ENCODE peak calls at places on chromosomes 2 and 18, in nine cellular contexts. U, W, G, T, P, J, B, H and F are unnamed samples.

GRCh38 chr2:218024871-218025270 is 22.1 kb upstream of the TNS1 start:
- DNase-seq in U (no peak), W (no peak), G (peak; percentile 22), T (no peak), P (no peak), J (no peak), B (no peak), H (no peak), F (no peak)

GRCh38 chr18:1760901-1761300 is 810.4 kb downstream of the METTL4 start:
- DNase-seq in U (no peak), W (no peak), G (no peak), T (no peak), P (no peak), J (no peak), B (no peak), H (no peak), F (no peak)

GRCh38 chr2:128727914-128728313 is 409.2 kb upstream of the HS6ST1 start:
- DNase-seq in U (peak; percentile 75), W (peak; percentile 93), G (no peak), T (peak; percentile 35), P (no peak), J (no peak), B (no peak), H (peak; percentile 66), F (no peak)

GRCh38 chr2:64525323-64525625 is 1.1 kb downstream of the AFTPH start:
- DNase-seq in U (no peak), W (no peak), G (no peak), T (no peak), P (no peak), J (peak; percentile 32), B (no peak), H (no peak), F (no peak)

GRCh38 chr2:104840151-104840550 is 13.8 kb upstream of the POU3F3 start:
- DNase-seq in U (no peak), W (no peak), G (no peak), T (no peak), P (no peak), J (no peak), B (no peak), H (no peak), F (no peak)

GRCh38 chr2:85413592-85414421 is 3.6 kb upstream of the CAPG start:
- DNase-seq in U (peak; percentile 39), W (peak; percentile 48), G (peak; percentile 47), T (no peak), P (peak; percentile 58), J (no peak), B (peak; percentile 69), H (no peak), F (no peak)

GRCh38 chr2:112584891-112585250 is 462 bp downstream of the CHCHD5 start:
- DNase-seq in U (no peak), W (no peak), G (no peak), T (no peak), P (no peak), J (no peak), B (no peak), H (no peak), F (no peak)

GRCh38 chr18:74682998-74683311 is 85.3 kb downstream of the ZNF407 start:
- DNase-seq in U (peak; percentile 6), W (peak; percentile 60), G (no peak), T (no peak), P (no peak), J (no peak), B (no peak), H (peak; percentile 18), F (no peak)

GRCh38 chr2:241070811-241071676 is 31.0 kb downstream of the MTERF4 start:
- DNase-seq in U (no peak), W (no peak), G (no peak), T (no peak), P (no peak), J (no peak), B (no peak), H (no peak), F (no peak)

GRCh38 chr2:214695789-214696188 is 113.7 kb downstream of the BARD1 start:
- DNase-seq in U (no peak), W (no peak), G (no peak), T (no peak), P (no peak), J (no peak), B (no peak), H (no peak), F (no peak)

GRCh38 chr2:134142341-134142738 is 111.5 kb upstream of the MGAT5 start:
- DNase-seq in U (no peak), W (no peak), G (no peak), T (no peak), P (no peak), J (no peak), B (no peak), H (no peak), F (no peak)

GRCh38 chr2:73385486-73386341 is at the start of gene ALMS1:
- DNase-seq in U (peak; percentile 88), W (peak; percentile 91), G (peak; percentile 88), T (peak; percentile 90), P (peak; percentile 86), J (peak; percentile 97), B (peak; percentile 98), H (peak; percentile 70), F (peak; percentile 89)
- TF ChIP-seq CTCF in U (peak; percentile 46), W (peak; percentile 11), G (no peak), T (no peak), P (no peak), J (no peak), B (peak; percentile 25), H (peak; percentile 35), F (no peak)

GRCh38 chr2:173075781-173076556 is at the start of gene MAP3K20:
- DNase-seq in U (peak; percentile 63), W (peak; percentile 78), G (peak; percentile 36), T (peak; percentile 82), P (peak; percentile 62), J (peak; percentile 67), B (peak; percentile 76), H (no peak), F (peak; percentile 55)
- TF ChIP-seq CTCF in U (peak; percentile 73), W (peak; percentile 43), G (no peak), T (peak; percentile 40), P (no peak), J (peak; percentile 30), B (peak; percentile 39), H (peak; percentile 75), F (no peak)

GRCh38 chr2:177265834-177266817 is 1.6 kb upstream of the NFE2L2 start:
- DNase-seq in U (peak; percentile 30), W (peak; percentile 58), G (no peak), T (no peak), P (no peak), J (peak; percentile 25), B (no peak), H (peak; percentile 86), F (no peak)

GRCh38 chr2:177264209-177264538 is 353 bp downstream of the NFE2L2 start:
- DNase-seq in U (no peak), W (peak; percentile 48), G (no peak), T (peak; percentile 58), P (peak; percentile 32), J (no peak), B (peak; percentile 75), H (no peak), F (peak; percentile 64)

GRCh38 chr2:177264539-177265385 is at the start of gene NFE2L2:
- DNase-seq in U (peak; percentile 66), W (peak; percentile 92), G (peak; percentile 90), T (peak; percentile 95), P (peak; percentile 72), J (peak; percentile 94), B (peak; percentile 90), H (no peak), F (peak; percentile 84)

GRCh38 chr2:177263451-177264208 is 897 bp downstream of the NFE2L2 start:
- DNase-seq in U (peak; percentile 97), W (peak; percentile 99), G (peak; percentile 96), T (peak; percentile 100), P (peak; percentile 84), J (peak; percentile 96), B (peak; percentile 95), H (peak; percentile 89), F (peak; percentile 100)

DNA sequence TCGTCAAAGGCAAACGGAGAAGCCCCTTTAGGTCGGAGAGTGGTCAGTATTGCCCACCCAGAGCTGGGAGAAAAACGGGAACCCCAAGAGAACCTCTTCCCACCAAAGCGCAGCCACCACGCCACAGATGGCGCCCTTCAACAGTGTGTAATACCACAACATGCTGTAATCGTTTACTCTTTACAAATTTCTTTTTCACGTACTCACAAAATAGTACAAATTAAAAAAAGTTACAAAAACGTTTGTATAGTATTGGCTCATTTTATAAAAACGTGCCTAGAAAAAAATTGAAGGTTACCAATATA is 811 bp upstream of the NFE2L2 start:
- DNase-seq in U (no peak), W (peak; percentile 55), G (peak; percentile 46), T (no peak), P (peak; percentile 19), J (no peak), B (no peak), H (no peak), F (no peak)
- TF ChIP-seq CTCF in U (peak; percentile 65), W (peak; percentile 53), G (no peak), T (peak; percentile 35), P (no peak), J (peak; percentile 45), B (peak; percentile 37), H (peak; percentile 60), F (no peak)

GRCh38 chr2:53567073-53567472 is 200.5 kb upstream of the CHAC2 start:
- DNase-seq in U (no peak), W (no peak), G (no peak), T (no peak), P (no peak), J (no peak), B (no peak), H (no peak), F (no peak)

GRCh38 chr2:53575606-53576360 is 191.8 kb upstream of the CHAC2 start:
- DNase-seq in U (no peak), W (no peak), G (no peak), T (no peak), P (no peak), J (no peak), B (peak; percentile 52), H (no peak), F (no peak)

GRCh38 chr2:53572696-53573095 is 194.9 kb upstream of the CHAC2 start:
- DNase-seq in U (no peak), W (no peak), G (no peak), T (no peak), P (no peak), J (no peak), B (no peak), H (no peak), F (no peak)

GRCh38 chr2:53568463-53568862 is 199.1 kb upstream of the CHAC2 start:
- DNase-seq in U (peak; percentile 6), W (peak; percentile 4), G (no peak), T (no peak), P (no peak), J (no peak), B (no peak), H (no peak), F (no peak)

DNA sequence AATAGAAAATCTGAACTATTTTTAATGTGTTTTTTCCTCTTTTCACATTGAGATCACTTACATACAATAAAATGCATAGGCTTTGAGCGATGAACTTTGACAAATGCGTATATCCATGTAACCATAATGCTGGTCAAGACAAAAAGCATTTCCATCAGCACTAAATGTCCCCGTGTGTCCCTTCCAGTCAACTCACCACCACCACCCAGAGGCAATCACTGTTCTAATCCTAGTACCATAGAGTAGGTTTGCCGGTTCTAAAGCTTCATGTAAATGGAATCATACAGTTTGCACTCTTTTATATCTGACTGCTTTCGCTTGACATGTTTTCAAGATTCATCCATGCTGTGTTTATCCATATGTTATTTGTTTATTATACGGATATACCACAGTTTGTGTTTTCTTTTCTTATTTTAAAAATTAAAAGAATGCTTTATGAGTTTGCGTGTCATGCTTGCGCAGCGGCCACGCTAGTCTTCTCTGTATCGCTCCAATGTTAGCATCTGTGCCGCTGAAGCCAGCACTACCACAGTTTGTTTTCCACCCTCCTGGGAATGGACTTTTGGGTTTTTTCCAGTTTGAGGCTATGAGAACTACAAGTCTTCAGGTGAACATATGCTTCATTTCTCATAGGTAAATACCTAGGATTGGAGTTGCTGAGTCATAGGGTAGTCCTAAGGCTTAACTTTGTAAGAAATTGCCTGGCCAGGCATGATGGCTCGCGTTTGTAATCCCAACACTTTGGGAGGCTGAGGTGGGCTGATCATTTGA is 197.5 kb upstream of the CHAC2 start:
- DNase-seq in U (no peak), W (no peak), G (no peak), T (no peak), P (no peak), J (no peak), B (no peak), H (no peak), F (no peak)
- TF ChIP-seq CTCF in U (no peak), W (no peak), G (no peak), T (no peak), P (no peak), J (no peak), B (no peak), H (no peak), F (no peak)